ENCODE peak calls at places on chromosomes 11 and 22, in four cellular contexts. One of them, this sample, is unnamed.

GRCh38 chr22:23401111-23401909 is 178.8 kb downstream of the IGLL1 start:
- DNase-seq in CD8-positive, alpha-beta memory T cell: no peak
- DNase-seq in neural progenitor cell: no peak
- DNase-seq in neuronal stem cell: no peak
- DNase-seq in this sample: peak

GRCh38 chr11:64019106-64020031 is 16.4 kb upstream of the FLRT1 start:
- DNase-seq in CD8-positive, alpha-beta memory T cell: no peak
- DNase-seq in neuronal stem cell: no peak
- DNase-seq in neural progenitor cell: no peak
- DNase-seq in this sample: no peak

GRCh38 chr11:102430158-102430836 is 22.3 kb downstream of the TMEM123 start:
- DNase-seq in neural progenitor cell: no peak
- DNase-seq in neuronal stem cell: no peak
- DNase-seq in CD8-positive, alpha-beta memory T cell: no peak
- DNase-seq in this sample: no peak

GRCh38 chr22:28998681-28999080 is 63.0 kb downstream of the C22orf31 start:
- DNase-seq in neural progenitor cell: no peak
- DNase-seq in neuronal stem cell: no peak
- DNase-seq in CD8-positive, alpha-beta memory T cell: no peak
- DNase-seq in this sample: no peak

GRCh38 chr11:10669258-10670033 is 24.1 kb downstream of the IRAG1 start:
- DNase-seq in neural progenitor cell: no peak
- DNase-seq in neuronal stem cell: no peak
- DNase-seq in CD8-positive, alpha-beta memory T cell: no peak
- DNase-seq in this sample: no peak

GRCh38 chr22:37911273-37911672 is 5.2 kb downstream of the MICALL1 start:
- DNase-seq in neuronal stem cell: no peak
- DNase-seq in CD8-positive, alpha-beta memory T cell: no peak
- DNase-seq in neural progenitor cell: no peak
- DNase-seq in this sample: no peak

GRCh38 chr11:27255447-27255828 is 107.6 kb downstream of the CCDC34 start:
- DNase-seq in neural progenitor cell: no peak
- DNase-seq in neuronal stem cell: no peak
- DNase-seq in CD8-positive, alpha-beta memory T cell: no peak
- DNase-seq in this sample: no peak

GRCh38 chr11:103279821-103280220 is 170.6 kb downstream of the DYNC2H1 start:
- DNase-seq in CD8-positive, alpha-beta memory T cell: no peak
- DNase-seq in neural progenitor cell: no peak
- DNase-seq in neuronal stem cell: no peak
- DNase-seq in this sample: no peak

GRCh38 chr22:50729391-50730012 is 8.5 kb upstream of the ACR start:
- DNase-seq in neural progenitor cell: no peak
- DNase-seq in neuronal stem cell: no peak
- DNase-seq in CD8-positive, alpha-beta memory T cell: no peak
- DNase-seq in this sample: peak

GRCh38 chr11:71446942-71447688 is 1.1 kb downstream of the DHCR7 start:
- DNase-seq in neural progenitor cell: peak
- DNase-seq in neuronal stem cell: no peak
- DNase-seq in CD8-positive, alpha-beta memory T cell: no peak
- DNase-seq in this sample: no peak

GRCh38 chr11:96074551-96075309 is 150.8 kb upstream of the MTMR2 start:
- DNase-seq in neuronal stem cell: no peak
- DNase-seq in CD8-positive, alpha-beta memory T cell: no peak
- DNase-seq in neural progenitor cell: no peak
- DNase-seq in this sample: no peak

GRCh38 chr22:35203583-35203982 is 53.7 kb upstream of the HMGXB4 start:
- DNase-seq in neuronal stem cell: no peak
- DNase-seq in CD8-positive, alpha-beta memory T cell: no peak
- DNase-seq in neural progenitor cell: no peak
- DNase-seq in this sample: no peak

GRCh38 chr11:118633979-118634378 is 26.6 kb downstream of the PHLDB1 start:
- DNase-seq in neuronal stem cell: no peak
- DNase-seq in CD8-positive, alpha-beta memory T cell: no peak
- DNase-seq in neural progenitor cell: peak
- DNase-seq in this sample: no peak

GRCh38 chr11:62193954-62194353 is 3.9 kb downstream of the SCGB1D1 start:
- DNase-seq in CD8-positive, alpha-beta memory T cell: no peak
- DNase-seq in neural progenitor cell: peak
- DNase-seq in neuronal stem cell: peak
- DNase-seq in this sample: no peak

GRCh38 chr22:39448205-39449054 is 8.4 kb upstream of the MGAT3 start:
- DNase-seq in CD8-positive, alpha-beta memory T cell: no peak
- DNase-seq in neural progenitor cell: no peak
- DNase-seq in neuronal stem cell: no peak
- DNase-seq in this sample: no peak
- H3K4me3 ChIP-seq in CD8-positive, alpha-beta memory T cell: no peak
- H3K4me3 ChIP-seq in neural progenitor cell: no peak
- H3K4me3 ChIP-seq in neuronal stem cell: peak
- H3K4me3 ChIP-seq in this sample: no peak

GRCh38 chr11:124556828-124557227 is 13.0 kb upstream of the OR8A1 start:
- DNase-seq in neural progenitor cell: no peak
- DNase-seq in neuronal stem cell: no peak
- DNase-seq in CD8-positive, alpha-beta memory T cell: no peak
- DNase-seq in this sample: no peak

GRCh38 chr11:124551189-124551588 is 7.7 kb upstream of the OR8B12 start:
- DNase-seq in CD8-positive, alpha-beta memory T cell: no peak
- DNase-seq in neural progenitor cell: no peak
- DNase-seq in neuronal stem cell: no peak
- DNase-seq in this sample: no peak

DNA sequence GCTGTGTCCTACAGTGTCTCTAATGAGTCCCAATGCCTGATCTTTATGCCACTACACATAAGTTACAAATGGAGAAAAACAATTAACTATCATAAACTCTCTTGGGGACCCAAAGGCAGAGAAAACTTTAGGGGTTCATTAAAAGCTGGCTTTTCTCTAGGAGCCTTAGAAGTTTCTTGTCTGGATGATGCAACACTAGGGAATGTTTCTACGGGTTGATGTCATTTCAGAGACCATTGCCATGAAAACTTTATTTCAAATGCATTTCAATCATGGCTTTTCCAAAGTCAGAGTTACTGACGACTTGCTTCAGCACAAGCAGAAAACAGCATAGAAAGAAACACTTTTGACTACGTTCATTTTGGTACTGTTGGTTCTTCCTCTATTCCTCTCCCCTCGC is 8.5 kb upstream of the OR8B12 start:
- DNase-seq in neural progenitor cell: no peak
- DNase-seq in CD8-positive, alpha-beta memory T cell: no peak
- DNase-seq in neuronal stem cell: no peak
- DNase-seq in this sample: no peak
- H3K4me3 ChIP-seq in neural progenitor cell: no peak
- H3K4me3 ChIP-seq in CD8-positive, alpha-beta memory T cell: no peak
- H3K4me3 ChIP-seq in neuronal stem cell: no peak
- H3K4me3 ChIP-seq in this sample: no peak

GRCh38 chr22:46089426-46090041 is 60.8 kb upstream of the PPARA start:
- DNase-seq in CD8-positive, alpha-beta memory T cell: no peak
- DNase-seq in neuronal stem cell: no peak
- DNase-seq in neural progenitor cell: no peak
- DNase-seq in this sample: peak
- H3K4me3 ChIP-seq in CD8-positive, alpha-beta memory T cell: no peak
- H3K4me3 ChIP-seq in neuronal stem cell: no peak
- H3K4me3 ChIP-seq in neural progenitor cell: no peak
- H3K4me3 ChIP-seq in this sample: peak

GRCh38 chr11:44304091-44305084 is 5.6 kb downstream of the ALX4 start:
- DNase-seq in neuronal stem cell: no peak
- DNase-seq in neural progenitor cell: peak
- DNase-seq in CD8-positive, alpha-beta memory T cell: no peak
- DNase-seq in this sample: no peak

GRCh38 chr11:44303401-44303938 is 6.5 kb downstream of the ALX4 start:
- DNase-seq in neural progenitor cell: no peak
- DNase-seq in neuronal stem cell: no peak
- DNase-seq in CD8-positive, alpha-beta memory T cell: no peak
- DNase-seq in this sample: no peak

GRCh38 chr11:44305643-44306468 is 4.1 kb downstream of the ALX4 start:
- DNase-seq in neuronal stem cell: no peak
- DNase-seq in CD8-positive, alpha-beta memory T cell: no peak
- DNase-seq in neural progenitor cell: peak
- DNase-seq in this sample: peak

GRCh38 chr11:44306469-44307244 is 3.3 kb downstream of the ALX4 start:
- DNase-seq in CD8-positive, alpha-beta memory T cell: no peak
- DNase-seq in neuronal stem cell: no peak
- DNase-seq in neural progenitor cell: peak
- DNase-seq in this sample: no peak

DNA sequence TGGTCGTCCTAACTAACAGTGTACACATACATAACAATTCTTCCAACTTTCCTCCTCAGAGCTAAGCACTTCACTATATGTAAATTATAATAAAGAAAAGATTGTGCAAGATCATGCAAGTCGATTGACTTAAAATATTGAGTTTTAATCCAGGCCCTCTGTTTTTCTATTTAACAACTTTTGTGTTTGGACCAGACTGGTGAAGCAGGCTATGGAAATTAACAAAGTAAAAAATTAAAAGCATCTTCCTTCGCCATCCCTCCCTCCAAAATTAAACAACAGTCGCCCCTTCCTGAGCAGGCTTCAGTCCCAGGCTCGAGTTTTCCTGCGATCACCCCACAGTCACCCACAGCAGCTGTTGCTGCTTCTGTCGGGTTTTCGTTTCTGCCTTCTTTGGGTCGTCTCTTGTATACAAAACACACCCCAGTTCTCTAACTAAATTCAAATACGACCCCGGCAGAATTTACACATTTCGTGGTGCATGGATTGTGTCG is 4.7 kb downstream of the ALX4 start:
- DNase-seq in CD8-positive, alpha-beta memory T cell: no peak
- DNase-seq in neural progenitor cell: no peak
- DNase-seq in neuronal stem cell: no peak
- DNase-seq in this sample: no peak
- H3K4me3 ChIP-seq in CD8-positive, alpha-beta memory T cell: peak
- H3K4me3 ChIP-seq in neural progenitor cell: no peak
- H3K4me3 ChIP-seq in neuronal stem cell: no peak
- H3K4me3 ChIP-seq in this sample: peak

DNA sequence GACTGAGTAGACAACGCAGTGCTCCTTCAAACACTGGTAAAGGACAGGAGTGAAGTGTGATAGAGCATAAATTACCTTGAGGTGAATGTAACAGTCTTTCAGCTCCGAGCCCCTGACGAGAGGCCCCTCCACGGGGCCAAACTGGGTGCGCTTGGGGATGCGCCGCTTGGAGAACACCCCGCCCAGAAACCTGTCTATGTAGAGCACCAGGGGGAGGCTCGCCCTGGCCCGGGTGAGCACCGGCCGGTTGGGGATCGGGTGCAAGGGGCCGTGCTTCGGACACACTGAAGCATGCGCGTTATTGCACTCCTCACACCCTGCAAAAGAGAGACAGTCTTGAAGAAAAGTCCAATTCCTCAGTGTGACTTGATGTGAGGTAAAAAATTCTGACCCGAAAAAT is 49.3 kb upstream of the NFRKB start:
- DNase-seq in neuronal stem cell: no peak
- DNase-seq in CD8-positive, alpha-beta memory T cell: no peak
- DNase-seq in neural progenitor cell: no peak
- DNase-seq in this sample: no peak
- H3K4me3 ChIP-seq in neuronal stem cell: no peak
- H3K4me3 ChIP-seq in CD8-positive, alpha-beta memory T cell: no peak
- H3K4me3 ChIP-seq in neural progenitor cell: no peak
- H3K4me3 ChIP-seq in this sample: no peak

DNA sequence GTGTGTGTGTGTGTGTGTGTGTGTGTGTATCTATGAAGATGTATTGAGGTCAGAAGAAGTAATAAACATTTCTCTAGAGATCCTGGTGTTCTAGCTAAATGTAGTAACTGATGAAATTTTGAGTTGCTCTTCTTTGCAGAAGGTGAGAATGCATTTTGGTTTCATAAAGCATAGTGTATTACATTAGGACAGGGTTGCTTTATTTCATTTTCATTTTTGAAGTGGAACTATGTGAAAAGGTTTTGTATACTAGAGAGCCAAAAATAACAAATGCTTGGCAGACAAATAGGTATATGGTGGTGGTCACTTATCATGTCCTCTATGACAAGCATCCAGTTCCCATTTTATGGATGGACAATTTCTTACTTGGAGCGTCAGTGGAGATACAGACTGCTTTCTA is 99.0 kb downstream of the CASP12 start:
- DNase-seq in CD8-positive, alpha-beta memory T cell: peak
- DNase-seq in neural progenitor cell: no peak
- DNase-seq in neuronal stem cell: no peak
- DNase-seq in this sample: no peak
- H3K4me3 ChIP-seq in CD8-positive, alpha-beta memory T cell: peak
- H3K4me3 ChIP-seq in neural progenitor cell: no peak
- H3K4me3 ChIP-seq in neuronal stem cell: no peak
- H3K4me3 ChIP-seq in this sample: no peak

DNA sequence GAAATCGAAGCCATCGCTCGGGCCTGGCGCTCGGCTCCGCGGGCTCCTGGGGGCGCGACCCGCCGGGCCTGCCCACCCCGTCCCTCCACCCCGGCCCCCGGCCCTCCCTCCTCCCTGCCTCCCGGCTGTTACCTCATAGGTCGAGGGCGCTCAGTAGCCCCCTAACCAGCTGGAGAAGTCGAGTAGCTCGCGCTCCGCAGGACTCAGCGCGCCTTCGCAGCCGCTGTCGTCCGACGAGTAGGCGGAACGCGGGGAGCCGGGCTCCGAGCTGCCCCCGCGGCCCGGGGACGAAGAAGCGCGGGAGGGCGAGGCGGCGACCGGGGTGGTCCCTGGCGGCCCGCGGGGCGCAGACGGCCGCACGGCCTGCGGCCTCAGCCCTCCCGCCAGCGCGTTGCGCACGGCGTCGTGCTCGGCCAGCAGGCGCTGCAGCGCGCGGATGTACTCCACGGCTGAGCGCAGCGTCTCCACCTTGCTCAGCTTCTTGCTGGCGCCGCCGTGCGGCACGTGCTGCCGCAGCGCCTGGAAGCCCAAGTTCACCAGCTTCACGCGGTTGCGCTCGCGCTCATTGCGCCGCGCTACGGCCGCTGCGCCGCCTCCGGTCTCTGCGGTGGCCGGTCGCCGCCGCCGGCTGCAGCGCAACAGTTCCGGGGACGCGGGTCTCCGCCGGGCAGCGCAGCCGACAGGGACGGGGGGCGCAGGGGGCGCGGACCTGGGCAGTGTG is 627 bp downstream of the ASCL2 start:
- DNase-seq in neural progenitor cell: peak
- DNase-seq in CD8-positive, alpha-beta memory T cell: peak
- DNase-seq in neuronal stem cell: no peak
- DNase-seq in this sample: peak
- H3K4me3 ChIP-seq in neural progenitor cell: peak
- H3K4me3 ChIP-seq in CD8-positive, alpha-beta memory T cell: no peak
- H3K4me3 ChIP-seq in neuronal stem cell: peak
- H3K4me3 ChIP-seq in this sample: peak

GRCh38 chr22:27588273-27588672 is 213.3 kb downstream of the MN1 start:
- DNase-seq in CD8-positive, alpha-beta memory T cell: no peak
- DNase-seq in neuronal stem cell: no peak
- DNase-seq in neural progenitor cell: no peak
- DNase-seq in this sample: no peak
- H3K4me3 ChIP-seq in CD8-positive, alpha-beta memory T cell: no peak
- H3K4me3 ChIP-seq in neuronal stem cell: no peak
- H3K4me3 ChIP-seq in neural progenitor cell: no peak
- H3K4me3 ChIP-seq in this sample: no peak

GRCh38 chr22:31491218-31491962 is 1.7 kb upstream of the EIF4ENIF1 start:
- DNase-seq in neuronal stem cell: peak
- DNase-seq in neural progenitor cell: peak
- DNase-seq in CD8-positive, alpha-beta memory T cell: no peak
- DNase-seq in this sample: no peak
- H3K4me3 ChIP-seq in neuronal stem cell: no peak
- H3K4me3 ChIP-seq in neural progenitor cell: peak
- H3K4me3 ChIP-seq in CD8-positive, alpha-beta memory T cell: no peak
- H3K4me3 ChIP-seq in this sample: peak

This sample was measured in upper lobe of right lung.